ENCODE peak calls at places on chromosome 17, in four cellular contexts. R is stimulated activated naive CD8-positive, alpha-beta T cell treated with anti-CD3 and anti-CD28 coated beads, Interleukin-15, Interleukin-2, amounts not matched to agents 100 U/mL and 50 U/mL, for 24 hours; D is NCI-H1417; P is cardiac septum. V is an unnamed sample.

GRCh38 chr17:63573634-63574033 is 23.4 kb downstream of the DCAF7 start:
- DNase-seq in R (no peak), D (peak), P (no peak), V (peak)

GRCh38 chr17:29948460-29949185 is 7.2 kb downstream of the EFCAB5 start:
- DNase-seq in R (no peak), D (no peak), P (no peak), V (no peak)

GRCh38 chr17:63474914-63475460 is 1.9 kb upstream of the ACE start:
- DNase-seq in R (no peak), D (no peak), P (no peak), V (no peak)

GRCh38 chr17:51005768-51006167 is 114.9 kb downstream of the SPAG9 start:
- DNase-seq in R (no peak), D (no peak), P (no peak), V (no peak)

GRCh38 chr17:79057727-79058400 is 16.8 kb upstream of the ENGASE start:
- DNase-seq in R (no peak), D (no peak), P (peak), V (no peak)

GRCh38 chr17:59400858-59401257 is 69.4 kb downstream of the YPEL2 start:
- DNase-seq in R (no peak), D (no peak), P (no peak), V (no peak)

GRCh38 chr17:7476474-7476873 is 3.0 kb downstream of the ZBTB4 start:
- DNase-seq in R (no peak), D (no peak), P (no peak), V (no peak)

GRCh38 chr17:354651-355556 is 2.3 kb upstream of the RPH3AL start:
- DNase-seq in R (no peak), D (no peak), P (no peak), V (no peak)

GRCh38 chr17:58321571-58322525 is 6.7 kb downstream of the TSPOAP1 start:
- DNase-seq in R (no peak), D (no peak), P (no peak), V (no peak)

GRCh38 chr17:1853698-1854097 is 23.9 kb downstream of the RPA1 start:
- DNase-seq in R (no peak), D (no peak), P (no peak), V (no peak)

GRCh38 chr17:66493283-66494019 is 191.0 kb downstream of the PRKCA start:
- DNase-seq in R (no peak), D (peak), P (no peak), V (no peak)

GRCh38 chr17:28634211-28634865 is 10.6 kb downstream of the BLTP2 start:
- DNase-seq in R (no peak), D (no peak), P (no peak), V (no peak)

GRCh38 chr17:77887464-77888241 is 70.8 kb upstream of the TNRC6C start:
- DNase-seq in R (peak), D (peak), P (peak), V (no peak)

GRCh38 chr17:71909155-71909554 is 211.7 kb upstream of the SOX9 start:
- DNase-seq in R (no peak), D (no peak), P (no peak), V (no peak)

GRCh38 chr17:17896746-17897145 is 60.0 kb upstream of the SREBF1 start:
- DNase-seq in R (no peak), D (no peak), P (no peak), V (no peak)

V was measured in HuH-7.